ENCODE peak calls at places on chromosomes 4 and X, in seven cellular contexts. One of them, this sample, is unnamed.

GRCh38 chrX:19889582-19890342 is 2.4 kb upstream of the SH3KBP1 start:
- DNase-seq in activated T-cell treated with anti-CD3 and anti-CD28 coated beads for 1 hour: peak; percentile 26
- DNase-seq in choroid plexus epithelial cell: peak; percentile 90
- DNase-seq in MM.1S: peak; percentile 46
- DNase-seq in NCI-H460: peak; percentile 43
- DNase-seq in coronary artery: no peak
- DNase-seq in stimulated activated CD4-positive, alpha-beta T cell treated with anti-CD3 and anti-CD28 coated beads, Interleukin-15, amount 100 ng/mL, for 24 hours: peak; percentile 67
- DNase-seq in this sample: no peak

GRCh38 chrX:14095702-14096101 is 66.0 kb upstream of the GEMIN8 start:
- DNase-seq in activated T-cell treated with anti-CD3 and anti-CD28 coated beads for 1 hour: peak; percentile 4
- DNase-seq in choroid plexus epithelial cell: peak; percentile 78
- DNase-seq in MM.1S: peak; percentile 60
- DNase-seq in NCI-H460: peak; percentile 26
- DNase-seq in coronary artery: no peak
- DNase-seq in stimulated activated CD4-positive, alpha-beta T cell treated with anti-CD3 and anti-CD28 coated beads, Interleukin-15, amount 100 ng/mL, for 24 hours: peak; percentile 39
- DNase-seq in this sample: no peak

GRCh38 chr4:155802573-155802972 is 43.8 kb downstream of the GUCY1B1 start:
- DNase-seq in activated T-cell treated with anti-CD3 and anti-CD28 coated beads for 1 hour: no peak
- DNase-seq in choroid plexus epithelial cell: no peak
- DNase-seq in MM.1S: no peak
- DNase-seq in NCI-H460: no peak
- DNase-seq in coronary artery: no peak
- DNase-seq in stimulated activated CD4-positive, alpha-beta T cell treated with anti-CD3 and anti-CD28 coated beads, Interleukin-15, amount 100 ng/mL, for 24 hours: no peak
- DNase-seq in this sample: no peak

GRCh38 chrX:139881572-139881971 is 51.3 kb downstream of the ATP11C start:
- DNase-seq in activated T-cell treated with anti-CD3 and anti-CD28 coated beads for 1 hour: no peak
- DNase-seq in choroid plexus epithelial cell: peak; percentile 65
- DNase-seq in MM.1S: no peak
- DNase-seq in NCI-H460: no peak
- DNase-seq in coronary artery: no peak
- DNase-seq in stimulated activated CD4-positive, alpha-beta T cell treated with anti-CD3 and anti-CD28 coated beads, Interleukin-15, amount 100 ng/mL, for 24 hours: no peak
- DNase-seq in this sample: no peak

GRCh38 chr4:54062392-54062791 is 2.0 kb downstream of the CHIC2 start:
- DNase-seq in activated T-cell treated with anti-CD3 and anti-CD28 coated beads for 1 hour: no peak
- DNase-seq in choroid plexus epithelial cell: no peak
- DNase-seq in MM.1S: no peak
- DNase-seq in NCI-H460: no peak
- DNase-seq in coronary artery: no peak
- DNase-seq in stimulated activated CD4-positive, alpha-beta T cell treated with anti-CD3 and anti-CD28 coated beads, Interleukin-15, amount 100 ng/mL, for 24 hours: no peak
- DNase-seq in this sample: no peak

GRCh38 chr4:22003878-22004277 is 55.3 kb upstream of the KCNIP4 start:
- DNase-seq in activated T-cell treated with anti-CD3 and anti-CD28 coated beads for 1 hour: no peak
- DNase-seq in choroid plexus epithelial cell: peak; percentile 1
- DNase-seq in MM.1S: no peak
- DNase-seq in NCI-H460: no peak
- DNase-seq in coronary artery: no peak
- DNase-seq in stimulated activated CD4-positive, alpha-beta T cell treated with anti-CD3 and anti-CD28 coated beads, Interleukin-15, amount 100 ng/mL, for 24 hours: no peak
- DNase-seq in this sample: no peak

GRCh38 chrX:14056201-14056600 is 26.5 kb upstream of the GEMIN8 start:
- DNase-seq in activated T-cell treated with anti-CD3 and anti-CD28 coated beads for 1 hour: no peak
- DNase-seq in choroid plexus epithelial cell: peak; percentile 20
- DNase-seq in MM.1S: no peak
- DNase-seq in NCI-H460: no peak
- DNase-seq in coronary artery: no peak
- DNase-seq in stimulated activated CD4-positive, alpha-beta T cell treated with anti-CD3 and anti-CD28 coated beads, Interleukin-15, amount 100 ng/mL, for 24 hours: no peak
- DNase-seq in this sample: no peak

GRCh38 chr4:143046906-143047305 is 137.8 kb upstream of the USP38 start:
- DNase-seq in activated T-cell treated with anti-CD3 and anti-CD28 coated beads for 1 hour: no peak
- DNase-seq in choroid plexus epithelial cell: no peak
- DNase-seq in MM.1S: no peak
- DNase-seq in NCI-H460: no peak
- DNase-seq in coronary artery: no peak
- DNase-seq in stimulated activated CD4-positive, alpha-beta T cell treated with anti-CD3 and anti-CD28 coated beads, Interleukin-15, amount 100 ng/mL, for 24 hours: no peak
- DNase-seq in this sample: no peak

GRCh38 chr4:173537628-173538147 is 7.7 kb upstream of the HAND2 start:
- DNase-seq in activated T-cell treated with anti-CD3 and anti-CD28 coated beads for 1 hour: no peak
- DNase-seq in choroid plexus epithelial cell: no peak
- DNase-seq in MM.1S: no peak
- DNase-seq in NCI-H460: no peak
- DNase-seq in coronary artery: no peak
- DNase-seq in stimulated activated CD4-positive, alpha-beta T cell treated with anti-CD3 and anti-CD28 coated beads, Interleukin-15, amount 100 ng/mL, for 24 hours: no peak
- DNase-seq in this sample: no peak

GRCh38 chrX:107691024-107691448 is 62.7 kb downstream of the PRPS1 start:
- DNase-seq in activated T-cell treated with anti-CD3 and anti-CD28 coated beads for 1 hour: no peak
- DNase-seq in choroid plexus epithelial cell: peak; percentile 42
- DNase-seq in MM.1S: no peak
- DNase-seq in NCI-H460: no peak
- DNase-seq in coronary artery: no peak
- DNase-seq in stimulated activated CD4-positive, alpha-beta T cell treated with anti-CD3 and anti-CD28 coated beads, Interleukin-15, amount 100 ng/mL, for 24 hours: no peak
- DNase-seq in this sample: no peak

GRCh38 chr4:14908635-14909034 is 93.6 kb upstream of the CPEB2 start:
- DNase-seq in activated T-cell treated with anti-CD3 and anti-CD28 coated beads for 1 hour: no peak
- DNase-seq in choroid plexus epithelial cell: peak; percentile 79
- DNase-seq in MM.1S: peak; percentile 15
- DNase-seq in NCI-H460: no peak
- DNase-seq in coronary artery: no peak
- DNase-seq in stimulated activated CD4-positive, alpha-beta T cell treated with anti-CD3 and anti-CD28 coated beads, Interleukin-15, amount 100 ng/mL, for 24 hours: no peak
- DNase-seq in this sample: no peak

GRCh38 chr4:181957088-181957487 is 286.1 kb upstream of the TENM3 start:
- DNase-seq in activated T-cell treated with anti-CD3 and anti-CD28 coated beads for 1 hour: no peak
- DNase-seq in choroid plexus epithelial cell: peak; percentile 91
- DNase-seq in MM.1S: no peak
- DNase-seq in NCI-H460: no peak
- DNase-seq in coronary artery: no peak
- DNase-seq in stimulated activated CD4-positive, alpha-beta T cell treated with anti-CD3 and anti-CD28 coated beads, Interleukin-15, amount 100 ng/mL, for 24 hours: no peak
- DNase-seq in this sample: no peak

GRCh38 chr4:123945301-123945700 is 548.7 kb downstream of the SPRY1 start:
- DNase-seq in activated T-cell treated with anti-CD3 and anti-CD28 coated beads for 1 hour: no peak
- DNase-seq in choroid plexus epithelial cell: no peak
- DNase-seq in MM.1S: no peak
- DNase-seq in NCI-H460: no peak
- DNase-seq in coronary artery: no peak
- DNase-seq in stimulated activated CD4-positive, alpha-beta T cell treated with anti-CD3 and anti-CD28 coated beads, Interleukin-15, amount 100 ng/mL, for 24 hours: no peak
- DNase-seq in this sample: no peak